ENCODE peak calls at places on chromosomes 4 and X, in eight cellular contexts. V is NCI-H2107, S is GM13976, Q is NCI-H1417, Y is tibial artery, G is T-helper 9 cell, D is glomerular endothelial cell, Z is small intestine. H is an unnamed sample.

GRCh38 chr4:67460574-67460973 is 84.7 kb downstream of the CENPC start:
- DNase-seq in V (no peak), S (no peak), Q (no peak), Y (no peak), G (no peak), D (no peak), Z (no peak), H (no peak)

GRCh38 chr4:119113033-119113655 is 22.5 kb upstream of the MYOZ2 start:
- DNase-seq in V (no peak), S (no peak), Q (no peak), Y (no peak), G (no peak), D (peak; percentile 94), Z (peak; percentile 12), H (no peak)

GRCh38 chr4:38366451-38366850 is 297.5 kb upstream of the KLF3 start:
- DNase-seq in V (no peak), S (no peak), Q (no peak), Y (peak; percentile 78), G (no peak), D (no peak), Z (no peak), H (no peak)

GRCh38 chrX:83771664-83772063 is 89.3 kb upstream of the CYLC1 start:
- DNase-seq in V (no peak), S (no peak), Q (no peak), Y (no peak), G (no peak), D (no peak), Z (no peak), H (peak; percentile 0)

GRCh38 chr4:110159544-110159943 is 38.9 kb downstream of the ELOVL6 start:
- DNase-seq in V (no peak), S (no peak), Q (no peak), Y (no peak), G (no peak), D (no peak), Z (no peak), H (no peak)

GRCh38 chr4:71229477-71230257 is 109.2 kb upstream of the SLC4A4 start:
- DNase-seq in V (no peak), S (peak; percentile 52), Q (peak; percentile 33), Y (no peak), G (no peak), D (no peak), Z (peak; percentile 63), H (peak; percentile 34)

GRCh38 chr4:152577708-152578421 is 42.0 kb upstream of the FBXW7 start:
- DNase-seq in V (no peak), S (no peak), Q (no peak), Y (no peak), G (no peak), D (no peak), Z (no peak), H (no peak)

GRCh38 chr4:181792641-181793612 is 450.3 kb upstream of the TENM3 start:
- DNase-seq in V (peak; percentile 53), S (no peak), Q (peak; percentile 82), Y (no peak), G (no peak), D (no peak), Z (no peak), H (peak; percentile 72)

GRCh38 chr4:164892018-164892417 is 15.0 kb downstream of the APELA start:
- DNase-seq in V (no peak), S (no peak), Q (no peak), Y (no peak), G (no peak), D (no peak), Z (no peak), H (no peak)

GRCh38 chr4:168811793-168812651 is 198.0 kb downstream of the CBR4 start:
- DNase-seq in V (no peak), S (no peak), Q (no peak), Y (no peak), G (no peak), D (no peak), Z (no peak), H (no peak)

GRCh38 chr4:3813151-3813905 is 47.1 kb downstream of the ADRA2C start:
- DNase-seq in V (no peak), S (no peak), Q (no peak), Y (no peak), G (no peak), D (no peak), Z (no peak), H (no peak)

GRCh38 chr4:120466429-120466828 is 399.8 kb upstream of the MAD2L1 start:
- DNase-seq in V (no peak), S (no peak), Q (no peak), Y (no peak), G (no peak), D (no peak), Z (no peak), H (no peak)

GRCh38 chr4:13511101-13511500 is 27.0 kb upstream of the RAB28 start:
- DNase-seq in V (no peak), S (no peak), Q (no peak), Y (no peak), G (no peak), D (no peak), Z (no peak), H (no peak)

GRCh38 chr4:88005086-88005485 is 2.3 kb upstream of the PKD2 start:
- DNase-seq in V (no peak), S (no peak), Q (no peak), Y (peak; percentile 74), G (no peak), D (no peak), Z (no peak), H (no peak)

GRCh38 chrX:54178100-54178940 is 4.7 kb downstream of the FAM120C start:
- DNase-seq in V (no peak), S (no peak), Q (no peak), Y (no peak), G (no peak), D (peak; percentile 34), Z (peak; percentile 4), H (no peak)

GRCh38 chr4:25842229-25842840 is 20.5 kb downstream of the SEL1L3 start:
- DNase-seq in V (no peak), S (peak; percentile 74), Q (no peak), Y (no peak), G (peak; percentile 25), D (no peak), Z (no peak), H (no peak)

GRCh38 chr4:25993564-25994185 is 79.7 kb downstream of the SMIM20 start:
- DNase-seq in V (no peak), S (peak; percentile 34), Q (no peak), Y (no peak), G (no peak), D (no peak), Z (no peak), H (peak; percentile 3)

GRCh38 chr4:150938873-150939499 is 76.1 kb downstream of the LRBA start:
- DNase-seq in V (no peak), S (no peak), Q (no peak), Y (no peak), G (no peak), D (no peak), Z (no peak), H (no peak)

GRCh38 chr4:139715721-139716391 is 50.2 kb downstream of the MGST2 start:
- DNase-seq in V (no peak), S (no peak), Q (no peak), Y (no peak), G (no peak), D (no peak), Z (no peak), H (no peak)

GRCh38 chr4:76341063-76341462 is 34.5 kb downstream of the STBD1 start:
- DNase-seq in V (no peak), S (no peak), Q (no peak), Y (no peak), G (no peak), D (no peak), Z (peak; percentile 43), H (no peak)

GRCh38 chr4:185211035-185211434 is 1.6 kb downstream of the SNX25 start:
- DNase-seq in V (no peak), S (no peak), Q (no peak), Y (no peak), G (no peak), D (no peak), Z (no peak), H (no peak)

GRCh38 chr4:90071289-90072235 is 55.6 kb upstream of the CCSER1 start:
- DNase-seq in V (no peak), S (no peak), Q (no peak), Y (no peak), G (no peak), D (no peak), Z (no peak), H (no peak)

GRCh38 chrX:15911729-15912550 is 57.3 kb upstream of the AP1S2 start:
- DNase-seq in V (no peak), S (peak; percentile 46), Q (no peak), Y (no peak), G (no peak), D (no peak), Z (no peak), H (no peak)

GRCh38 chr4:172726001-172726423 is 442.6 kb upstream of the GALNT7 start:
- DNase-seq in V (no peak), S (no peak), Q (no peak), Y (no peak), G (no peak), D (no peak), Z (peak; percentile 96), H (peak; percentile 27)

GRCh38 chrX:55014897-55015299 is 14.7 kb downstream of the APEX2 start:
- DNase-seq in V (no peak), S (no peak), Q (no peak), Y (no peak), G (no peak), D (no peak), Z (no peak), H (no peak)

GRCh38 chr4:109803924-109804571 is 2.2 kb upstream of the CFI start:
- DNase-seq in V (no peak), S (peak; percentile 41), Q (no peak), Y (no peak), G (no peak), D (no peak), Z (peak; percentile 65), H (peak; percentile 41)

GRCh38 chr4:52243367-52243766 is 192.3 kb downstream of the SPATA18 start:
- DNase-seq in V (no peak), S (no peak), Q (no peak), Y (no peak), G (no peak), D (no peak), Z (no peak), H (no peak)

H was measured in COR-L47.